ENCODE peak calls at places on chromosomes 13 and 19, in six cellular contexts. A is iPS DF 19.7; L is left ventricle myocardium inferior; R is stimulated activated CD4-positive, alpha-beta T cell treated with anti-CD3 and anti-CD28 coated beads, Interleukin-1b, Interleukin-23, amount 100 ng/mL, for 4 hours; J is activated T-cell treated with anti-CD3 and anti-CD28 coated beads, Interleukin-2, amount 50 U/mL, for 48 hours; P is heart right ventricle. K is an unnamed sample.
A peak's percentile ranks its signal among the peaks of the same experiment; 100 is the strongest.

GRCh38 chr19:53612762-53613526 is 18.9 kb upstream of the DPRX start:
- DNase-seq in A (peak; percentile 71), L (no peak), R (no peak), J (no peak), P (no peak), K (no peak)

GRCh38 chr13:102651892-102652291 is 43.0 kb downstream of the METTL21C start:
- DNase-seq in A (no peak), L (no peak), R (no peak), J (no peak), P (no peak), K (peak; percentile 30)

GRCh38 chr13:74074723-74075122 is 59.5 kb downstream of the KLF12 start:
- DNase-seq in A (no peak), L (no peak), R (no peak), J (no peak), P (no peak), K (no peak)

GRCh38 chr13:39765801-39766463 is 110.5 kb downstream of the COG6 start:
- DNase-seq in A (no peak), L (peak; percentile 35), R (peak; percentile 8), J (peak; percentile 45), P (peak; percentile 34), K (peak; percentile 70)

GRCh38 chr19:40687525-40688016 is 2.9 kb downstream of the NUMBL start:
- DNase-seq in A (no peak), L (peak; percentile 87), R (no peak), J (no peak), P (peak; percentile 81), K (peak; percentile 44)

GRCh38 chr19:19568802-19569756 is 31.0 kb downstream of the CILP2 start:
- DNase-seq in A (no peak), L (no peak), R (no peak), J (no peak), P (no peak), K (no peak)

GRCh38 chr19:41698746-41699230 is 9.6 kb upstream of the CEACAM5 start:
- DNase-seq in A (no peak), L (no peak), R (no peak), J (no peak), P (no peak), K (no peak)

GRCh38 chr13:49569993-49570689 is 15.2 kb downstream of the RCBTB1 start:
- DNase-seq in A (no peak), L (no peak), R (no peak), J (no peak), P (no peak), K (no peak)

GRCh38 chr19:15421136-15421535 is 2.3 kb upstream of the AKAP8L start:
- DNase-seq in A (no peak), L (no peak), R (no peak), J (no peak), P (no peak), K (no peak)

K was measured in thyroid gland.